ENCODE peak calls at places on chromosome 22, in ten cellular contexts. One of them, this sample, is unnamed.

GRCh38 chr22:50583294-50583865 is 731 bp upstream of the CHKB start:
- DNase-seq in NCI-H146: no peak
- DNase-seq in AG20443: no peak
- DNase-seq in CD4-positive, alpha-beta memory T cell: no peak
- DNase-seq in stimulated activated CD4-positive, alpha-beta T cell treated with anti-CD3 and anti-CD28 coated beads, Interleukin-1b, Interleukin-23, amount 100 ng/mL, for 1 hour: peak; percentile 10
- DNase-seq in sciatic nerve: peak; percentile 52
- DNase-seq in ovary: no peak
- DNase-seq in H54: no peak
- DNase-seq in effector memory CD4-positive, alpha-beta T cell: no peak
- DNase-seq in pons: peak; percentile 20
- DNase-seq in this sample: peak; percentile 58

GRCh38 chr22:49934891-49935557 is 16.6 kb downstream of the CRELD2 start:
- DNase-seq in effector memory CD4-positive, alpha-beta T cell: peak; percentile 74
- DNase-seq in ovary: peak; percentile 89
- DNase-seq in H54: no peak
- DNase-seq in NCI-H146: peak; percentile 38
- DNase-seq in stimulated activated CD4-positive, alpha-beta T cell treated with anti-CD3 and anti-CD28 coated beads, Interleukin-1b, Interleukin-23, amount 100 ng/mL, for 1 hour: peak; percentile 89
- DNase-seq in CD4-positive, alpha-beta memory T cell: peak; percentile 86
- DNase-seq in pons: no peak
- DNase-seq in AG20443: peak; percentile 88
- DNase-seq in sciatic nerve: peak; percentile 94
- DNase-seq in this sample: peak; percentile 95

GRCh38 chr22:37892566-37893338 is 13.3 kb upstream of the MICALL1 start:
- DNase-seq in stimulated activated CD4-positive, alpha-beta T cell treated with anti-CD3 and anti-CD28 coated beads, Interleukin-1b, Interleukin-23, amount 100 ng/mL, for 1 hour: no peak
- DNase-seq in effector memory CD4-positive, alpha-beta T cell: no peak
- DNase-seq in pons: peak; percentile 96
- DNase-seq in H54: no peak
- DNase-seq in AG20443: no peak
- DNase-seq in CD4-positive, alpha-beta memory T cell: no peak
- DNase-seq in sciatic nerve: peak; percentile 71
- DNase-seq in ovary: peak; percentile 28
- DNase-seq in NCI-H146: no peak
- DNase-seq in this sample: peak; percentile 74

GRCh38 chr22:42769574-42770447 is 49.1 kb upstream of the A4GALT start:
- DNase-seq in H54: peak; percentile 56
- DNase-seq in stimulated activated CD4-positive, alpha-beta T cell treated with anti-CD3 and anti-CD28 coated beads, Interleukin-1b, Interleukin-23, amount 100 ng/mL, for 1 hour: no peak
- DNase-seq in AG20443: peak; percentile 92
- DNase-seq in NCI-H146: peak; percentile 2
- DNase-seq in pons: no peak
- DNase-seq in sciatic nerve: no peak
- DNase-seq in CD4-positive, alpha-beta memory T cell: no peak
- DNase-seq in ovary: peak; percentile 82
- DNase-seq in effector memory CD4-positive, alpha-beta T cell: no peak
- DNase-seq in this sample: peak; percentile 77

GRCh38 chr22:24535348-24535747 is 19.6 kb downstream of the GUCD1 start:
- DNase-seq in ovary: no peak
- DNase-seq in CD4-positive, alpha-beta memory T cell: no peak
- DNase-seq in AG20443: no peak
- DNase-seq in NCI-H146: no peak
- DNase-seq in H54: no peak
- DNase-seq in effector memory CD4-positive, alpha-beta T cell: no peak
- DNase-seq in sciatic nerve: no peak
- DNase-seq in pons: no peak
- DNase-seq in stimulated activated CD4-positive, alpha-beta T cell treated with anti-CD3 and anti-CD28 coated beads, Interleukin-1b, Interleukin-23, amount 100 ng/mL, for 1 hour: no peak
- DNase-seq in this sample: no peak

GRCh38 chr22:31921106-31921505 is 23.2 kb upstream of the YWHAH start:
- DNase-seq in H54: no peak
- DNase-seq in NCI-H146: no peak
- DNase-seq in stimulated activated CD4-positive, alpha-beta T cell treated with anti-CD3 and anti-CD28 coated beads, Interleukin-1b, Interleukin-23, amount 100 ng/mL, for 1 hour: no peak
- DNase-seq in sciatic nerve: no peak
- DNase-seq in CD4-positive, alpha-beta memory T cell: no peak
- DNase-seq in pons: no peak
- DNase-seq in effector memory CD4-positive, alpha-beta T cell: no peak
- DNase-seq in ovary: no peak
- DNase-seq in AG20443: no peak
- DNase-seq in this sample: no peak

GRCh38 chr22:47098554-47098953 is 336.1 kb downstream of the TBC1D22A start:
- DNase-seq in NCI-H146: no peak
- DNase-seq in CD4-positive, alpha-beta memory T cell: no peak
- DNase-seq in stimulated activated CD4-positive, alpha-beta T cell treated with anti-CD3 and anti-CD28 coated beads, Interleukin-1b, Interleukin-23, amount 100 ng/mL, for 1 hour: no peak
- DNase-seq in AG20443: no peak
- DNase-seq in pons: no peak
- DNase-seq in effector memory CD4-positive, alpha-beta T cell: no peak
- DNase-seq in sciatic nerve: no peak
- DNase-seq in H54: no peak
- DNase-seq in ovary: no peak
- DNase-seq in this sample: no peak

GRCh38 chr22:48800036-48800885 is 1027.4 kb downstream of the BRD1 start:
- DNase-seq in H54: no peak
- DNase-seq in CD4-positive, alpha-beta memory T cell: no peak
- DNase-seq in stimulated activated CD4-positive, alpha-beta T cell treated with anti-CD3 and anti-CD28 coated beads, Interleukin-1b, Interleukin-23, amount 100 ng/mL, for 1 hour: no peak
- DNase-seq in sciatic nerve: no peak
- DNase-seq in effector memory CD4-positive, alpha-beta T cell: no peak
- DNase-seq in pons: no peak
- DNase-seq in AG20443: no peak
- DNase-seq in NCI-H146: no peak
- DNase-seq in ovary: no peak
- DNase-seq in this sample: peak; percentile 51

GRCh38 chr22:26995222-26995621 is 337.8 kb downstream of the MIAT start:
- DNase-seq in sciatic nerve: no peak
- DNase-seq in CD4-positive, alpha-beta memory T cell: no peak
- DNase-seq in stimulated activated CD4-positive, alpha-beta T cell treated with anti-CD3 and anti-CD28 coated beads, Interleukin-1b, Interleukin-23, amount 100 ng/mL, for 1 hour: no peak
- DNase-seq in H54: no peak
- DNase-seq in effector memory CD4-positive, alpha-beta T cell: no peak
- DNase-seq in AG20443: no peak
- DNase-seq in ovary: no peak
- DNase-seq in pons: no peak
- DNase-seq in NCI-H146: no peak
- DNase-seq in this sample: no peak

GRCh38 chr22:38766076-38766777 is 10.4 kb upstream of the SUN2 start:
- DNase-seq in stimulated activated CD4-positive, alpha-beta T cell treated with anti-CD3 and anti-CD28 coated beads, Interleukin-1b, Interleukin-23, amount 100 ng/mL, for 1 hour: no peak
- DNase-seq in CD4-positive, alpha-beta memory T cell: no peak
- DNase-seq in AG20443: peak; percentile 73
- DNase-seq in pons: peak; percentile 77
- DNase-seq in effector memory CD4-positive, alpha-beta T cell: no peak
- DNase-seq in sciatic nerve: no peak
- DNase-seq in H54: peak; percentile 66
- DNase-seq in NCI-H146: peak; percentile 83
- DNase-seq in ovary: peak; percentile 61
- DNase-seq in this sample: no peak

GRCh38 chr22:44260216-44261035 is 52.3 kb downstream of the SHISAL1 start:
- DNase-seq in effector memory CD4-positive, alpha-beta T cell: no peak
- DNase-seq in CD4-positive, alpha-beta memory T cell: no peak
- DNase-seq in stimulated activated CD4-positive, alpha-beta T cell treated with anti-CD3 and anti-CD28 coated beads, Interleukin-1b, Interleukin-23, amount 100 ng/mL, for 1 hour: no peak
- DNase-seq in NCI-H146: no peak
- DNase-seq in sciatic nerve: peak; percentile 33
- DNase-seq in pons: no peak
- DNase-seq in AG20443: no peak
- DNase-seq in H54: no peak
- DNase-seq in ovary: no peak
- DNase-seq in this sample: peak; percentile 35

GRCh38 chr22:27431896-27432295 is 369.7 kb downstream of the MN1 start:
- DNase-seq in NCI-H146: no peak
- DNase-seq in H54: no peak
- DNase-seq in pons: no peak
- DNase-seq in CD4-positive, alpha-beta memory T cell: no peak
- DNase-seq in effector memory CD4-positive, alpha-beta T cell: no peak
- DNase-seq in AG20443: no peak
- DNase-seq in ovary: no peak
- DNase-seq in sciatic nerve: no peak
- DNase-seq in stimulated activated CD4-positive, alpha-beta T cell treated with anti-CD3 and anti-CD28 coated beads, Interleukin-1b, Interleukin-23, amount 100 ng/mL, for 1 hour: no peak
- DNase-seq in this sample: no peak

GRCh38 chr22:45462034-45462655 is 40.5 kb upstream of the FBLN1 start:
- DNase-seq in CD4-positive, alpha-beta memory T cell: no peak
- DNase-seq in AG20443: no peak
- DNase-seq in effector memory CD4-positive, alpha-beta T cell: no peak
- DNase-seq in sciatic nerve: no peak
- DNase-seq in H54: no peak
- DNase-seq in ovary: no peak
- DNase-seq in NCI-H146: peak; percentile 12
- DNase-seq in stimulated activated CD4-positive, alpha-beta T cell treated with anti-CD3 and anti-CD28 coated beads, Interleukin-1b, Interleukin-23, amount 100 ng/mL, for 1 hour: no peak
- DNase-seq in pons: no peak
- DNase-seq in this sample: no peak

GRCh38 chr22:30610299-30610698 is 3.3 kb downstream of the TCN2 start:
- DNase-seq in CD4-positive, alpha-beta memory T cell: no peak
- DNase-seq in ovary: no peak
- DNase-seq in stimulated activated CD4-positive, alpha-beta T cell treated with anti-CD3 and anti-CD28 coated beads, Interleukin-1b, Interleukin-23, amount 100 ng/mL, for 1 hour: no peak
- DNase-seq in sciatic nerve: no peak
- DNase-seq in pons: no peak
- DNase-seq in H54: no peak
- DNase-seq in effector memory CD4-positive, alpha-beta T cell: no peak
- DNase-seq in NCI-H146: no peak
- DNase-seq in AG20443: no peak
- DNase-seq in this sample: peak; percentile 78

GRCh38 chr22:37320726-37321286 is 38.5 kb downstream of the CYTH4 start:
- DNase-seq in effector memory CD4-positive, alpha-beta T cell: no peak
- DNase-seq in ovary: no peak
- DNase-seq in sciatic nerve: no peak
- DNase-seq in stimulated activated CD4-positive, alpha-beta T cell treated with anti-CD3 and anti-CD28 coated beads, Interleukin-1b, Interleukin-23, amount 100 ng/mL, for 1 hour: no peak
- DNase-seq in AG20443: no peak
- DNase-seq in CD4-positive, alpha-beta memory T cell: no peak
- DNase-seq in NCI-H146: no peak
- DNase-seq in H54: no peak
- DNase-seq in pons: no peak
- DNase-seq in this sample: no peak

GRCh38 chr22:31044262-31044861 is 36.8 kb upstream of the SMTN start:
- DNase-seq in H54: no peak
- DNase-seq in CD4-positive, alpha-beta memory T cell: no peak
- DNase-seq in effector memory CD4-positive, alpha-beta T cell: no peak
- DNase-seq in pons: no peak
- DNase-seq in ovary: peak; percentile 87
- DNase-seq in NCI-H146: no peak
- DNase-seq in AG20443: no peak
- DNase-seq in sciatic nerve: peak; percentile 80
- DNase-seq in stimulated activated CD4-positive, alpha-beta T cell treated with anti-CD3 and anti-CD28 coated beads, Interleukin-1b, Interleukin-23, amount 100 ng/mL, for 1 hour: no peak
- DNase-seq in this sample: no peak

GRCh38 chr22:44776535-44777363 is 24.4 kb downstream of the ARHGAP8 start:
- DNase-seq in ovary: no peak
- DNase-seq in H54: no peak
- DNase-seq in sciatic nerve: no peak
- DNase-seq in AG20443: no peak
- DNase-seq in NCI-H146: peak; percentile 22
- DNase-seq in CD4-positive, alpha-beta memory T cell: no peak
- DNase-seq in effector memory CD4-positive, alpha-beta T cell: no peak
- DNase-seq in stimulated activated CD4-positive, alpha-beta T cell treated with anti-CD3 and anti-CD28 coated beads, Interleukin-1b, Interleukin-23, amount 100 ng/mL, for 1 hour: no peak
- DNase-seq in pons: no peak
- DNase-seq in this sample: no peak

GRCh38 chr22:29072193-29072978 is 449 bp upstream of the KREMEN1 start:
- DNase-seq in CD4-positive, alpha-beta memory T cell: peak; percentile 81
- DNase-seq in sciatic nerve: peak; percentile 92
- DNase-seq in AG20443: peak; percentile 99
- DNase-seq in ovary: peak; percentile 86
- DNase-seq in effector memory CD4-positive, alpha-beta T cell: peak; percentile 74
- DNase-seq in H54: peak; percentile 75
- DNase-seq in pons: peak; percentile 66
- DNase-seq in NCI-H146: peak; percentile 86
- DNase-seq in stimulated activated CD4-positive, alpha-beta T cell treated with anti-CD3 and anti-CD28 coated beads, Interleukin-1b, Interleukin-23, amount 100 ng/mL, for 1 hour: peak; percentile 72
- DNase-seq in this sample: peak; percentile 97

GRCh38 chr22:45499746-45500145 is 2.9 kb upstream of the FBLN1 start:
- DNase-seq in ovary: no peak
- DNase-seq in sciatic nerve: no peak
- DNase-seq in H54: no peak
- DNase-seq in AG20443: no peak
- DNase-seq in CD4-positive, alpha-beta memory T cell: no peak
- DNase-seq in stimulated activated CD4-positive, alpha-beta T cell treated with anti-CD3 and anti-CD28 coated beads, Interleukin-1b, Interleukin-23, amount 100 ng/mL, for 1 hour: no peak
- DNase-seq in effector memory CD4-positive, alpha-beta T cell: no peak
- DNase-seq in pons: no peak
- DNase-seq in NCI-H146: no peak
- DNase-seq in this sample: no peak

GRCh38 chr22:48941903-48942625 is 885.6 kb downstream of the BRD1 start:
- DNase-seq in CD4-positive, alpha-beta memory T cell: no peak
- DNase-seq in stimulated activated CD4-positive, alpha-beta T cell treated with anti-CD3 and anti-CD28 coated beads, Interleukin-1b, Interleukin-23, amount 100 ng/mL, for 1 hour: no peak
- DNase-seq in NCI-H146: peak; percentile 66
- DNase-seq in pons: no peak
- DNase-seq in ovary: no peak
- DNase-seq in AG20443: no peak
- DNase-seq in effector memory CD4-positive, alpha-beta T cell: no peak
- DNase-seq in sciatic nerve: peak; percentile 36
- DNase-seq in H54: no peak
- DNase-seq in this sample: peak; percentile 28

GRCh38 chr22:47572443-47572842 is 810.0 kb downstream of the TBC1D22A start:
- DNase-seq in H54: no peak
- DNase-seq in stimulated activated CD4-positive, alpha-beta T cell treated with anti-CD3 and anti-CD28 coated beads, Interleukin-1b, Interleukin-23, amount 100 ng/mL, for 1 hour: no peak
- DNase-seq in ovary: peak; percentile 0
- DNase-seq in effector memory CD4-positive, alpha-beta T cell: no peak
- DNase-seq in AG20443: no peak
- DNase-seq in sciatic nerve: no peak
- DNase-seq in NCI-H146: no peak
- DNase-seq in CD4-positive, alpha-beta memory T cell: no peak
- DNase-seq in pons: no peak
- DNase-seq in this sample: no peak

GRCh38 chr22:37552560-37553163 is 7.6 kb upstream of the CDC42EP1 start:
- DNase-seq in AG20443: peak; percentile 64
- DNase-seq in NCI-H146: no peak
- DNase-seq in sciatic nerve: no peak
- DNase-seq in pons: no peak
- DNase-seq in effector memory CD4-positive, alpha-beta T cell: no peak
- DNase-seq in stimulated activated CD4-positive, alpha-beta T cell treated with anti-CD3 and anti-CD28 coated beads, Interleukin-1b, Interleukin-23, amount 100 ng/mL, for 1 hour: no peak
- DNase-seq in ovary: peak; percentile 59
- DNase-seq in H54: no peak
- DNase-seq in CD4-positive, alpha-beta memory T cell: no peak
- DNase-seq in this sample: no peak

GRCh38 chr22:49548356-49549202 is 279.1 kb downstream of the BRD1 start:
- DNase-seq in effector memory CD4-positive, alpha-beta T cell: no peak
- DNase-seq in NCI-H146: no peak
- DNase-seq in AG20443: no peak
- DNase-seq in pons: no peak
- DNase-seq in CD4-positive, alpha-beta memory T cell: no peak
- DNase-seq in stimulated activated CD4-positive, alpha-beta T cell treated with anti-CD3 and anti-CD28 coated beads, Interleukin-1b, Interleukin-23, amount 100 ng/mL, for 1 hour: no peak
- DNase-seq in H54: no peak
- DNase-seq in ovary: no peak
- DNase-seq in sciatic nerve: no peak
- DNase-seq in this sample: peak; percentile 46

GRCh38 chr22:25068701-25069100 is 116.2 kb downstream of the KIAA1671 start:
- DNase-seq in CD4-positive, alpha-beta memory T cell: peak; percentile 54
- DNase-seq in pons: no peak
- DNase-seq in AG20443: no peak
- DNase-seq in sciatic nerve: no peak
- DNase-seq in NCI-H146: no peak
- DNase-seq in H54: no peak
- DNase-seq in effector memory CD4-positive, alpha-beta T cell: peak; percentile 18
- DNase-seq in stimulated activated CD4-positive, alpha-beta T cell treated with anti-CD3 and anti-CD28 coated beads, Interleukin-1b, Interleukin-23, amount 100 ng/mL, for 1 hour: no peak
- DNase-seq in ovary: no peak
- DNase-seq in this sample: no peak

GRCh38 chr22:36860821-36861659 is at the start of gene NCF4:
- DNase-seq in NCI-H146: no peak
- DNase-seq in effector memory CD4-positive, alpha-beta T cell: no peak
- DNase-seq in pons: peak; percentile 80
- DNase-seq in CD4-positive, alpha-beta memory T cell: peak; percentile 66
- DNase-seq in ovary: no peak
- DNase-seq in stimulated activated CD4-positive, alpha-beta T cell treated with anti-CD3 and anti-CD28 coated beads, Interleukin-1b, Interleukin-23, amount 100 ng/mL, for 1 hour: no peak
- DNase-seq in H54: no peak
- DNase-seq in sciatic nerve: peak; percentile 77
- DNase-seq in AG20443: no peak
- DNase-seq in this sample: peak; percentile 86

GRCh38 chr22:23677701-23677995 is 13.2 kb upstream of the RGL4 start:
- DNase-seq in CD4-positive, alpha-beta memory T cell: no peak
- DNase-seq in pons: no peak
- DNase-seq in sciatic nerve: no peak
- DNase-seq in effector memory CD4-positive, alpha-beta T cell: no peak
- DNase-seq in AG20443: no peak
- DNase-seq in ovary: no peak
- DNase-seq in NCI-H146: no peak
- DNase-seq in stimulated activated CD4-positive, alpha-beta T cell treated with anti-CD3 and anti-CD28 coated beads, Interleukin-1b, Interleukin-23, amount 100 ng/mL, for 1 hour: no peak
- DNase-seq in H54: no peak
- DNase-seq in this sample: no peak

GRCh38 chr22:50090141-50090714 is 422 bp downstream of the MOV10L1 start:
- DNase-seq in CD4-positive, alpha-beta memory T cell: no peak
- DNase-seq in stimulated activated CD4-positive, alpha-beta T cell treated with anti-CD3 and anti-CD28 coated beads, Interleukin-1b, Interleukin-23, amount 100 ng/mL, for 1 hour: no peak
- DNase-seq in effector memory CD4-positive, alpha-beta T cell: no peak
- DNase-seq in pons: no peak
- DNase-seq in NCI-H146: no peak
- DNase-seq in ovary: no peak
- DNase-seq in H54: no peak
- DNase-seq in sciatic nerve: no peak
- DNase-seq in AG20443: peak; percentile 3
- DNase-seq in this sample: no peak

This sample was measured in upper lobe of right lung.